ENCODE peak calls at places on chromosome 2, in ten cellular contexts. H, D, S, O, P, Z, L, Q, X and R are unnamed samples.

GRCh38 chr2:48715042-48715899 is 40.3 kb downstream of the LHCGR start:
- ATAC-seq in O (no peak), X (no peak), S (no peak), Q (no peak), Z (no peak), L (no peak), H (no peak), P (no peak), D (no peak), R (no peak)

GRCh38 chr2:39164089-39164488 is 43.2 kb upstream of the SOS1 start:
- ATAC-seq in Q (no peak), P (no peak), X (no peak), L (no peak), S (no peak), Z (no peak), O (no peak), D (no peak), H (no peak), R (no peak)

GRCh38 chr2:182259629-182260150 is 167.1 kb downstream of the PDE1A start:
- ATAC-seq in P (no peak), S (no peak), Z (no peak), H (no peak), L (no peak), X (no peak), O (no peak), D (no peak), Q (no peak), R (no peak)

GRCh38 chr2:160351978-160352377 is 141.6 kb downstream of the RBMS1 start:
- ATAC-seq in D (peak), Q (no peak), S (no peak), O (peak), X (no peak), P (peak), Z (no peak), L (no peak), H (no peak), R (no peak)

GRCh38 chr2:43459455-43459854 is 136.4 kb downstream of the THADA start:
- ATAC-seq in X (peak), Z (no peak), H (no peak), P (no peak), D (no peak), S (peak), L (no peak), Q (no peak), O (peak), R (peak)

GRCh38 chr2:145538661-145539319 is 1018.9 kb upstream of the ZEB2 start:
- ATAC-seq in X (no peak), P (peak), Q (no peak), L (no peak), D (no peak), O (no peak), Z (no peak), H (no peak), S (no peak), R (no peak)

GRCh38 chr2:33051586-33052385 is 105.0 kb downstream of the LTBP1 start:
- ATAC-seq in O (peak), H (no peak), S (no peak), Q (no peak), L (no peak), Z (no peak), D (no peak), P (peak), X (no peak), R (no peak)

GRCh38 chr2:11807156-11808015 is 61.0 kb downstream of the LPIN1 start:
- ATAC-seq in X (no peak), S (peak), Z (no peak), Q (no peak), H (no peak), D (peak), L (peak), P (no peak), O (no peak), R (no peak)

GRCh38 chr2:216318470-216318869 is 53.8 kb downstream of the MARCHF4 start:
- ATAC-seq in Z (no peak), H (no peak), D (no peak), S (no peak), L (no peak), O (no peak), P (no peak), Q (no peak), X (no peak), R (no peak)

GRCh38 chr2:128371648-128372345 is 53.1 kb upstream of the HS6ST1 start:
- ATAC-seq in D (no peak), Q (no peak), S (peak), Z (no peak), X (no peak), H (no peak), O (no peak), L (no peak), P (no peak), R (no peak)

GRCh38 chr2:219297766-219298456 is 11.3 kb downstream of the PTPRN start:
- ATAC-seq in P (no peak), X (no peak), L (no peak), S (no peak), H (no peak), Q (no peak), Z (no peak), D (no peak), O (no peak), R (no peak)

GRCh38 chr2:70010222-70011111 is 49.0 kb upstream of the ASPRV1 start:
- ATAC-seq in L (no peak), S (peak), H (no peak), O (no peak), Q (no peak), Z (no peak), X (peak), D (no peak), P (peak), R (peak)

GRCh38 chr2:96493072-96493471 is 12.1 kb downstream of the NEURL3 start:
- ATAC-seq in D (no peak), H (no peak), L (no peak), O (peak), Z (no peak), X (peak), Q (no peak), P (no peak), S (no peak), R (no peak)

GRCh38 chr2:18971069-18971378 is 381.7 kb upstream of the NT5C1B start:
- ATAC-seq in Z (no peak), H (no peak), L (no peak), O (peak), P (no peak), Q (no peak), D (no peak), X (no peak), S (no peak), R (no peak)

GRCh38 chr2:30412392-30413321 is 34.4 kb upstream of the LCLAT1 start:
- ATAC-seq in L (no peak), X (no peak), S (no peak), P (peak), H (no peak), D (no peak), Z (no peak), O (no peak), Q (no peak), R (no peak)

GRCh38 chr2:176585791-176586190 is 316.5 kb downstream of the MTX2 start:
- ATAC-seq in S (no peak), L (no peak), Q (no peak), P (no peak), Z (no peak), H (no peak), O (no peak), X (no peak), D (no peak), R (no peak)

GRCh38 chr2:120343100-120343432 is 2.9 kb upstream of the INHBB start:
- ATAC-seq in O (no peak), D (no peak), S (peak), Z (no peak), Q (no peak), X (peak), H (no peak), L (peak), P (no peak), R (no peak)

GRCh38 chr2:178193496-178193822 is 853 bp upstream of the OSBPL6 start:
- ATAC-seq in Z (no peak), L (no peak), D (no peak), P (no peak), S (no peak), O (peak), X (no peak), Q (no peak), H (no peak), R (no peak)

GRCh38 chr2:1658394-1659151 is 85.7 kb downstream of the PXDN start:
- ATAC-seq in S (no peak), O (no peak), L (no peak), D (no peak), Z (no peak), X (no peak), H (no peak), P (no peak), Q (no peak), R (no peak)

GRCh38 chr2:149732001-149732685 is 144.6 kb upstream of the MMADHC start:
- ATAC-seq in Z (no peak), D (no peak), H (no peak), P (no peak), Q (no peak), S (no peak), L (no peak), O (peak), X (no peak), R (no peak)

GRCh38 chr2:39140322-39140847 is 19.5 kb upstream of the SOS1 start:
- ATAC-seq in O (no peak), Z (no peak), L (no peak), Q (no peak), S (no peak), X (no peak), P (no peak), H (no peak), D (no peak), R (no peak)

GRCh38 chr2:172259835-172260234 is 157.1 kb upstream of the DLX2 start:
- ATAC-seq in P (no peak), D (no peak), H (no peak), L (no peak), O (no peak), Z (no peak), S (no peak), X (no peak), Q (no peak), R (no peak)

GRCh38 chr2:72137498-72138010 is 10.1 kb downstream of the CYP26B1 start:
- ATAC-seq in Q (peak), S (peak), P (peak), O (peak), D (peak), X (peak), L (peak), H (peak), Z (peak), R (peak)

GRCh38 chr2:201414099-201415023 is 36.9 kb downstream of the TRAK2 start:
- ATAC-seq in P (peak), Z (peak), D (peak), L (peak), X (no peak), H (no peak), Q (peak), S (peak), O (no peak), R (peak)

GRCh38 chr2:2681085-2681484 is 350.0 kb upstream of the MYT1L start:
- ATAC-seq in S (no peak), H (no peak), D (no peak), L (no peak), X (no peak), Z (no peak), P (no peak), O (no peak), Q (no peak), R (no peak)

GRCh38 chr2:127437781-127438726 is 19.8 kb downstream of the PROC start:
- ATAC-seq in L (no peak), O (peak), H (peak), P (no peak), S (no peak), Z (no peak), D (no peak), X (no peak), Q (no peak), R (peak)

GRCh38 chr2:233353101-233353768 is 1.1 kb upstream of the DGKD start:
- ATAC-seq in H (peak), Z (peak), X (peak), L (no peak), S (peak), P (no peak), O (no peak), D (no peak), Q (no peak), R (peak)

GRCh38 chr2:219107837-219108236 is 47.1 kb upstream of the IHH start:
- ATAC-seq in X (no peak), P (no peak), L (no peak), Q (no peak), Z (no peak), O (no peak), S (no peak), D (no peak), H (no peak), R (no peak)

GRCh38 chr2:80068068-80068467 is 236.5 kb downstream of the LRRTM1 start:
- ATAC-seq in O (no peak), X (no peak), L (no peak), Z (no peak), D (no peak), Q (no peak), P (no peak), S (no peak), H (no peak), R (no peak)

GRCh38 chr2:61887684-61888303 is 662 bp downstream of the CCT4 start:
- ATAC-seq in P (no peak), H (peak), D (peak), O (peak), Q (peak), S (no peak), L (no peak), Z (no peak), X (no peak), R (no peak)

GRCh38 chr2:237616373-237617304 is 10.7 kb upstream of the LRRFIP1 start:
- ATAC-seq in L (no peak), Q (peak), X (no peak), H (no peak), O (peak), D (no peak), Z (no peak), P (peak), S (no peak), R (no peak)